ENCODE peak calls at places on chromosome 7, in ten cellular contexts. U is stimulated activated CD4-positive, alpha-beta T cell treated with anti-CD3 and anti-CD28 coated beads, Interleukin-2, amount 100 ng/mL, for 48 hours; J is A172; V is NCI-H2171 treated with DMSO at 0.1 percent for 48 hours; Y is Calu3; A is OCI-M1; B is stimulated activated naive CD8-positive, alpha-beta T cell treated with anti-CD3 and anti-CD28 coated beads, Interleukin-15, Interleukin-2, amounts not matched to agents 100 U/mL and 50 U/mL, for 24 hours; M is renal cortical epithelial cell; H is cardiac fibroblast; C is AG09319. I is an unnamed sample.

GRCh38 chr7:131071786-131072504 is 255.7 kb upstream of the MKLN1 start:
- DNase-seq in U (no peak), J (peak), V (peak), Y (peak), A (peak), B (no peak), M (peak), H (peak), C (peak), I (peak)

GRCh38 chr7:130909161-130909836 is 175.3 kb upstream of the KLF14 start:
- DNase-seq in U (no peak), J (peak), V (no peak), Y (no peak), A (no peak), B (no peak), M (no peak), H (peak), C (no peak), I (no peak)

GRCh38 chr7:44134943-44135628 is 6.0 kb downstream of the MYL7 start:
- DNase-seq in U (no peak), J (no peak), V (no peak), Y (no peak), A (no peak), B (no peak), M (no peak), H (no peak), C (no peak), I (peak)

GRCh38 chr7:107563072-107563760 is 504 bp downstream of the COG5 start:
- DNase-seq in U (peak), J (no peak), V (peak), Y (no peak), A (peak), B (no peak), M (no peak), H (no peak), C (no peak), I (no peak)

GRCh38 chr7:47128719-47129118 is 453.2 kb downstream of the TNS3 start:
- DNase-seq in U (no peak), J (no peak), V (no peak), Y (no peak), A (no peak), B (no peak), M (no peak), H (no peak), C (no peak), I (no peak)

GRCh38 chr7:30874656-30875317 is 36.9 kb upstream of the AQP1 start:
- DNase-seq in U (no peak), J (no peak), V (no peak), Y (no peak), A (no peak), B (no peak), M (no peak), H (peak), C (no peak), I (no peak)

GRCh38 chr7:99730262-99730810 is 4.7 kb downstream of the CYP3A7 start:
- DNase-seq in U (no peak), J (no peak), V (no peak), Y (no peak), A (peak), B (no peak), M (no peak), H (no peak), C (no peak), I (no peak)

GRCh38 chr7:4734587-4735365 is 40.6 kb upstream of the AP5Z1 start:
- DNase-seq in U (no peak), J (no peak), V (no peak), Y (no peak), A (no peak), B (no peak), M (no peak), H (no peak), C (no peak), I (no peak)

GRCh38 chr7:13850185-13850752 is 139.2 kb downstream of the ETV1 start:
- DNase-seq in U (peak), J (peak), V (peak), Y (peak), A (peak), B (peak), M (peak), H (peak), C (peak), I (peak)

GRCh38 chr7:6212008-6212407 is 60.4 kb downstream of the CYTH3 start:
- DNase-seq in U (no peak), J (no peak), V (no peak), Y (no peak), A (no peak), B (no peak), M (no peak), H (no peak), C (no peak), I (no peak)

GRCh38 chr7:38070718-38071117 is 107.3 kb upstream of the STARD3NL start:
- DNase-seq in U (no peak), J (peak), V (peak), Y (peak), A (peak), B (no peak), M (peak), H (peak), C (no peak), I (peak)

GRCh38 chr7:17696422-17696821 is 243.9 kb downstream of the SNX13 start:
- DNase-seq in U (no peak), J (peak), V (no peak), Y (peak), A (no peak), B (no peak), M (no peak), H (peak), C (peak), I (peak)

GRCh38 chr7:139341058-139341775 is at the start of gene FMC1:
- DNase-seq in U (peak), J (peak), V (peak), Y (peak), A (peak), B (peak), M (peak), H (peak), C (peak), I (peak)

GRCh38 chr7:34080513-34080912 is 175.2 kb downstream of the BMPER start:
- DNase-seq in U (no peak), J (no peak), V (no peak), Y (no peak), A (no peak), B (no peak), M (peak), H (peak), C (no peak), I (no peak)

GRCh38 chr7:11261470-11261869 is 287.8 kb downstream of the PHF14 start:
- DNase-seq in U (no peak), J (peak), V (peak), Y (peak), A (no peak), B (no peak), M (peak), H (no peak), C (no peak), I (no peak)